ENCODE peak calls at places on chromosome X, in ten cellular contexts. K is sigmoid colon, L is GM23338, C is pancreas, U is transverse colon, B is ovary, G is A549, F is IMR-90, S is left ventricle myocardium inferior, J is keratinocyte. W is an unnamed sample.

GRCh38 chrX:107154787-107155620 is 36.4 kb upstream of the RBM41 start:
- DNase-seq in K (no peak), L (no peak), C (no peak), U (no peak), B (no peak), G (peak; percentile 30), F (peak; percentile 9), S (no peak), J (peak; percentile 38), W (no peak)

GRCh38 chrX:80306007-80306406 is 114.2 kb upstream of the TENT5D start:
- DNase-seq in K (no peak), L (no peak), C (no peak), U (no peak), B (no peak), G (no peak), F (no peak), S (no peak), J (no peak), W (no peak)

GRCh38 chrX:42686296-42686695 is 91.7 kb downstream of the PPP1R2C start:
- DNase-seq in K (no peak), L (no peak), C (no peak), U (no peak), B (no peak), G (no peak), F (no peak), S (no peak), J (no peak), W (no peak)

GRCh38 chrX:10726647-10727046 is 106.3 kb upstream of the MID1 start:
- DNase-seq in K (no peak), L (no peak), C (no peak), U (no peak), B (no peak), G (no peak), F (peak; percentile 68), S (no peak), J (no peak), W (no peak)

GRCh38 chrX:40040686-40041461 is 56.9 kb downstream of the BCOR start:
- DNase-seq in K (no peak), L (peak; percentile 47), C (no peak), U (no peak), B (no peak), G (no peak), F (no peak), S (no peak), J (no peak), W (no peak)

GRCh38 chrX:71543316-71543715 is 10.4 kb downstream of the OGT start:
- DNase-seq in K (no peak), L (no peak), C (no peak), U (no peak), B (no peak), G (peak; percentile 29), F (peak; percentile 83), S (no peak), J (peak; percentile 67), W (no peak)

GRCh38 chrX:75115707-75116413 is 40.2 kb downstream of the ABCB7 start:
- DNase-seq in K (no peak), L (peak; percentile 59), C (no peak), U (no peak), B (no peak), G (no peak), F (no peak), S (no peak), J (no peak), W (no peak)

GRCh38 chrX:110966839-110967238 is 129.2 kb upstream of the PAK3 start:
- DNase-seq in K (no peak), L (no peak), C (no peak), U (no peak), B (no peak), G (no peak), F (no peak), S (no peak), J (no peak), W (no peak)

GRCh38 chrX:153944140-153944799 is at the start of gene RENBP:
- DNase-seq in K (no peak), L (peak; percentile 70), C (no peak), U (peak; percentile 61), B (no peak), G (no peak), F (no peak), S (peak; percentile 61), J (no peak), W (no peak)

GRCh38 chrX:129523076-129524055 is at the start of gene SMARCA1:
- DNase-seq in K (peak; percentile 86), L (peak; percentile 62), C (peak; percentile 75), U (peak; percentile 17), B (peak; percentile 72), G (peak; percentile 79), F (peak; percentile 63), S (peak; percentile 48), J (no peak), W (no peak)

GRCh38 chrX:155148724-155149537 is 67.3 kb upstream of the VBP1 start:
- DNase-seq in K (no peak), L (peak; percentile 65), C (no peak), U (peak; percentile 15), B (no peak), G (peak; percentile 22), F (peak; percentile 11), S (no peak), J (peak; percentile 5), W (no peak)

GRCh38 chrX:18945488-18945887 is 38.4 kb downstream of the PHKA2 start:
- DNase-seq in K (no peak), L (no peak), C (no peak), U (no peak), B (no peak), G (no peak), F (no peak), S (no peak), J (no peak), W (no peak)

GRCh38 chrX:50865311-50865710 is 45.2 kb upstream of the BMP15 start:
- DNase-seq in K (no peak), L (no peak), C (no peak), U (no peak), B (no peak), G (no peak), F (no peak), S (no peak), J (no peak), W (no peak)

GRCh38 chrX:132737743-132738142 is 220.7 kb downstream of the HS6ST2 start:
- DNase-seq in K (no peak), L (no peak), C (no peak), U (no peak), B (no peak), G (no peak), F (no peak), S (no peak), J (no peak), W (no peak)

GRCh38 chrX:117978402-117978801 is 138.2 kb downstream of the KLHL13 start:
- DNase-seq in K (no peak), L (no peak), C (no peak), U (no peak), B (no peak), G (no peak), F (no peak), S (no peak), J (no peak), W (no peak)

GRCh38 chrX:41313419-41313818 is 20.5 kb upstream of the DDX3X start:
- DNase-seq in K (no peak), L (no peak), C (no peak), U (no peak), B (no peak), G (no peak), F (peak; percentile 94), S (no peak), J (no peak), W (no peak)

GRCh38 chrX:11117751-11118150 is 6.6 kb downstream of the HCCS start:
- DNase-seq in K (no peak), L (no peak), C (no peak), U (no peak), B (no peak), G (no peak), F (no peak), S (no peak), J (no peak), W (no peak)

GRCh38 chrX:134002921-134003615 is 17.7 kb upstream of the GPC3 start:
- DNase-seq in K (no peak), L (no peak), C (no peak), U (no peak), B (no peak), G (no peak), F (no peak), S (no peak), J (no peak), W (no peak)
- H3K4me1 ChIP-seq in K (no peaks in the 10 kb centered on the region), L (no peaks in the 10 kb centered on the region), C (no peaks in the 10 kb centered on the region), U (no peaks in the 10 kb centered on the region), B (peaks cover 3% of the 10 kb centered on the region), G (no peaks in the 10 kb centered on the region), F (no peaks in the 10 kb centered on the region), S (no peaks in the 10 kb centered on the region), J (peaks cover 12% of the 10 kb centered on the region), W (peaks cover 4% of the 10 kb centered on the region)

GRCh38 chrX:149648932-149649331 is 17.3 kb upstream of the TMEM185A start:
- DNase-seq in K (no peak), L (peak; percentile 21), C (no peak), U (no peak), B (no peak), G (no peak), F (no peak), S (no peak), J (no peak), W (peak; percentile 78)
- TF ChIP-seq CTCF in K (no peak), L (peak; percentile 27), C (no peak), U (no peak), B (no peak), G (no peak), F (no peak), S (peak; percentile 26), J (no peak), W (no peak)

GRCh38 chrX:150506020-150506419 is 62.4 kb upstream of the MTM1 start:
- DNase-seq in K (no peak), L (no peak), C (no peak), U (no peak), B (no peak), G (no peak), F (no peak), S (no peak), J (no peak), W (no peak)
- H3K4me1 ChIP-seq in K (peaks cover 7% of the 10 kb centered on the region), L (peaks cover 10% of the 10 kb centered on the region), C (peaks cover 13% of the 10 kb centered on the region), U (no peaks in the 10 kb centered on the region), B (peaks cover 5% of the 10 kb centered on the region), G (no peaks in the 10 kb centered on the region), F (peaks cover 6% of the 10 kb centered on the region), S (peaks cover 56% of the 10 kb centered on the region), J (peaks cover 11% of the 10 kb centered on the region), W (peaks cover 15% of the 10 kb centered on the region)

GRCh38 chrX:102835504-102836146 is 101.4 kb upstream of the RAB40AL start:
- DNase-seq in K (no peak), L (peak; percentile 48), C (no peak), U (no peak), B (no peak), G (peak; percentile 45), F (peak; percentile 33), S (no peak), J (no peak), W (no peak)
- TF ChIP-seq CTCF in K (no peak), L (peak; percentile 68), C (no peak), U (no peak), B (no peak), G (peak; percentile 49), F (peak; percentile 56), S (peak; percentile 55), J (peak; percentile 58), W (peak; percentile 16)

DNA sequence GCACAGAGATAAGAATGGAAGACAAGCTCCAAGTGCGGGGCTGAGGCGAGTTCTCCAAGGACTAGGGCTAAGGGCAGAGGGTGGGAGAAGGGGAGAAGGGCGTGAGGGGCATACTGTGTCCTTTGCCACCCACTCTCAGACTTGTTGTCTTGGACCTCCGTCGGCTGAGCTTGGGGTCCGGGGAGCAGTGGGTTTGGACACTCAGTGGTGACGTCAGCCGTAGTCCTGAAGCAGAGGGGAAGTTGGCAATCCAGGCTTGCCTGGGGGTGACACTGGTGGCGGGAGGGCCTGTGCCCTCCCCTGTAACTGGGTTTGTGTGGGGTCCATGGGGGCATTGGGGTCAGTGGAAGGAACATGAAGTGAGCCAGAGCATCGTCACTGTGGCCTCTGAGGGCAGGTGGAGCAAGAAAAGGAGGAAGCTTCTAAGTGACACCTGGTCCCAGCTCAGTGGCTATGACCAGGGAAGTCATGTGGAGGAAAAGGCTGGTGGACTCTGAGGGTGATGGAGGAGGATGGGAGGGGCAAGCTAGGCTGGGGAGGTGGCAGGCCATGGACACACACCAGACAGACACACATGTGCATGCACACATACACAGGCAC is 17.6 kb downstream of the CD99 start:
- DNase-seq in K (no peak), L (no peak), C (peak; percentile 41), U (no peak), B (no peak), G (no peak), F (no peak), S (no peak), J (no peak), W (no peak)
- H3K4me1 ChIP-seq in K (peaks cover 84% of the 10 kb centered on the region), L (peaks cover 24% of the 10 kb centered on the region), C (no peaks in the 10 kb centered on the region), U (peaks cover 54% of the 10 kb centered on the region), B (peaks cover 32% of the 10 kb centered on the region), G (peaks cover 56% of the 10 kb centered on the region), F (peaks cover 23% of the 10 kb centered on the region), S (peaks cover 80% of the 10 kb centered on the region), J (peaks cover 56% of the 10 kb centered on the region), W (peaks cover 81% of the 10 kb centered on the region)